ENCODE peak calls at places on chromosomes 7 and 10, in seven cellular contexts. One of them, this sample, is unnamed.

GRCh38 chr7:27251136-27251512 is 8.5 kb downstream of the EVX1 start:
- DNase-seq in breast epithelium: no peak
- DNase-seq in SK-N-SH: no peak
- DNase-seq in H1: no peak
- DNase-seq in HCT116: no peak
- DNase-seq in K562: no peak
- DNase-seq in Panc1: no peak
- DNase-seq in this sample: no peak

GRCh38 chr7:97027427-97028234 is 3.0 kb upstream of the DLX5 start:
- DNase-seq in HCT116: peak
- DNase-seq in SK-N-SH: peak
- DNase-seq in Panc1: peak
- DNase-seq in H1: no peak
- DNase-seq in breast epithelium: peak
- DNase-seq in K562: peak
- DNase-seq in this sample: peak

GRCh38 chr10:86708783-86709778 is 40.8 kb downstream of the LDB3 start:
- DNase-seq in H1: no peak
- DNase-seq in SK-N-SH: no peak
- DNase-seq in K562: no peak
- DNase-seq in Panc1: no peak
- DNase-seq in breast epithelium: no peak
- DNase-seq in HCT116: no peak
- DNase-seq in this sample: no peak

GRCh38 chr7:80918909-80919721 is at the start of gene SEMA3C:
- DNase-seq in breast epithelium: peak
- DNase-seq in SK-N-SH: peak
- DNase-seq in H1: peak
- DNase-seq in K562: peak
- DNase-seq in Panc1: peak
- DNase-seq in HCT116: peak
- DNase-seq in this sample: peak

GRCh38 chr7:108014747-108015682 is 12.1 kb upstream of the LAMB1 start:
- DNase-seq in K562: no peak
- DNase-seq in HCT116: peak
- DNase-seq in breast epithelium: no peak
- DNase-seq in SK-N-SH: no peak
- DNase-seq in Panc1: no peak
- DNase-seq in H1: no peak
- DNase-seq in this sample: no peak

GRCh38 chr7:37705976-37706375 is 22.4 kb downstream of the GPR141 start:
- DNase-seq in Panc1: no peak
- DNase-seq in breast epithelium: no peak
- DNase-seq in H1: no peak
- DNase-seq in HCT116: no peak
- DNase-seq in SK-N-SH: no peak
- DNase-seq in K562: no peak
- DNase-seq in this sample: no peak

GRCh38 chr7:128076216-128076821 is 45.1 kb upstream of the LRRC4 start:
- DNase-seq in HCT116: no peak
- DNase-seq in K562: no peak
- DNase-seq in H1: no peak
- DNase-seq in breast epithelium: no peak
- DNase-seq in Panc1: no peak
- DNase-seq in SK-N-SH: no peak
- DNase-seq in this sample: no peak

GRCh38 chr10:62306663-62307062 is 38.0 kb upstream of the RTKN2 start:
- DNase-seq in H1: no peak
- DNase-seq in Panc1: no peak
- DNase-seq in SK-N-SH: no peak
- DNase-seq in breast epithelium: no peak
- DNase-seq in HCT116: no peak
- DNase-seq in K562: no peak
- DNase-seq in this sample: no peak

GRCh38 chr7:78587443-78588044 is 789.0 kb downstream of the PHTF2 start:
- DNase-seq in K562: no peak
- DNase-seq in H1: no peak
- DNase-seq in Panc1: peak
- DNase-seq in HCT116: peak
- DNase-seq in SK-N-SH: peak
- DNase-seq in breast epithelium: no peak
- DNase-seq in this sample: no peak

GRCh38 chr7:102146989-102147388 is 139.7 kb upstream of the SH2B2 start:
- DNase-seq in Panc1: no peak
- DNase-seq in K562: no peak
- DNase-seq in breast epithelium: no peak
- DNase-seq in SK-N-SH: no peak
- DNase-seq in H1: no peak
- DNase-seq in HCT116: no peak
- DNase-seq in this sample: no peak

GRCh38 chr7:159033956-159034938 is 110.4 kb downstream of the VIPR2 start:
- DNase-seq in breast epithelium: no peak
- DNase-seq in SK-N-SH: no peak
- DNase-seq in Panc1: no peak
- DNase-seq in H1: no peak
- DNase-seq in HCT116: no peak
- DNase-seq in K562: no peak
- DNase-seq in this sample: no peak

GRCh38 chr7:22346383-22347107 is 10.4 kb downstream of the RAPGEF5 start:
- DNase-seq in K562: no peak
- DNase-seq in HCT116: no peak
- DNase-seq in H1: no peak
- DNase-seq in breast epithelium: no peak
- DNase-seq in Panc1: no peak
- DNase-seq in SK-N-SH: no peak
- DNase-seq in this sample: no peak

GRCh38 chr10:124176309-124177179 is 83.1 kb upstream of the CHST15 start:
- DNase-seq in SK-N-SH: no peak
- DNase-seq in HCT116: no peak
- DNase-seq in K562: no peak
- DNase-seq in breast epithelium: no peak
- DNase-seq in Panc1: no peak
- DNase-seq in H1: no peak
- DNase-seq in this sample: no peak

GRCh38 chr7:16417958-16418357 is 3.4 kb downstream of the CRPPA start:
- DNase-seq in HCT116: no peak
- DNase-seq in H1: no peak
- DNase-seq in SK-N-SH: no peak
- DNase-seq in breast epithelium: no peak
- DNase-seq in K562: no peak
- DNase-seq in Panc1: no peak
- DNase-seq in this sample: no peak

GRCh38 chr10:11242443-11243386 is 225.0 kb downstream of the CELF2 start:
- DNase-seq in SK-N-SH: no peak
- DNase-seq in breast epithelium: no peak
- DNase-seq in Panc1: no peak
- DNase-seq in H1: no peak
- DNase-seq in K562: no peak
- DNase-seq in HCT116: no peak
- DNase-seq in this sample: peak

GRCh38 chr7:99099499-99100077 is 44.3 kb downstream of the SMURF1 start:
- DNase-seq in Panc1: no peak
- DNase-seq in SK-N-SH: no peak
- DNase-seq in K562: no peak
- DNase-seq in breast epithelium: no peak
- DNase-seq in HCT116: no peak
- DNase-seq in H1: no peak
- DNase-seq in this sample: no peak

GRCh38 chr10:65571011-65571570 is 1354.7 kb upstream of the LRRTM3 start:
- DNase-seq in SK-N-SH: peak
- DNase-seq in Panc1: no peak
- DNase-seq in H1: no peak
- DNase-seq in breast epithelium: no peak
- DNase-seq in HCT116: peak
- DNase-seq in K562: no peak
- DNase-seq in this sample: no peak
- H3K4me3 ChIP-seq in SK-N-SH: peak
- H3K4me3 ChIP-seq in Panc1: peak
- H3K4me3 ChIP-seq in H1: peak
- H3K4me3 ChIP-seq in breast epithelium: peak
- H3K4me3 ChIP-seq in HCT116: peak
- H3K4me3 ChIP-seq in K562: no peak
- H3K4me3 ChIP-seq in this sample: peak

DNA sequence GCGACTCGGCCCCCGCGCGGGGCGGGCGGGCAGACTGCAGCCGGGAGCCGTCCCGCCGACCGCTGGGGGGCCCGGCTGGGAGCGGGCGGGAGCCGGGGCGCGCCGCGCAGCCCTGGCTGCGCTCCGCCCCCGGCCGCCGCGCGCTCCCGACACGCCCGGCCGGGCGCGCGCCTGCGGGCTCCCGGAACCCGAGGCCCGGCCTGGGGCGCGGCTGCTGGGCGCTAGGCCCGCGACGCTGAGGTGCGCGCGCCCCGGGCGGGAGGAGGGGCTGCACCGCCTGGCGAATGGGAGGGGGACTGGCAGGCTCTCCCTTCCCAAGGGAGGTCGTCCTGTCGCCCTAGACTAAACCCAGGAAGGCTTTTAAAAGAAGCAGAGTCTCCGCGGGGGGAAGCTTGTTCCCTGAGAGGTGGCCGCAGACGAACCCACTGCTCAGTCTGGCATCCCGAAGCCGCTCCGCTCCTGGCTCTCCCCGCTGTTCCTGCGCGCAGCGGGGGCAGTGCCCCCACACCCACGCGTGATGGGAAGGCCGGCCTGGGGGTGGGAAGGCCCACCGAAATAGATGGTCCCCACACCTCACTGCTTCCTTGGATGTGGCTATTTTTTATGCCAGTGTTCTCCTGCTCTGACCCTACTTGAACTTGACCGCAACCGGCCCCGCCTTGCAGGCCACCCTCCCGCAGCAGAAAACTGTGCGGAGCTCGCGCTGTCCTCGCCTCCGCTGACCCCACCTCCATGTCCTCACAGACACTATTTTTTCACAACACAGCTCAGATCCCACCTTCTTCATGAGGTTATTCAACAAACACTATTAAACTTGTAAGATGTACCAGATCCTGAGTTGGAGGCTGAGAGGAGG is at the start of gene VOPP1:
- DNase-seq in Panc1: no peak
- DNase-seq in HCT116: no peak
- DNase-seq in K562: peak
- DNase-seq in breast epithelium: no peak
- DNase-seq in SK-N-SH: peak
- DNase-seq in H1: no peak
- DNase-seq in this sample: peak
- TF ChIP-seq POLR2AphosphoS5 in Panc1: no peak
- TF ChIP-seq POLR2AphosphoS5 in HCT116: no peak
- TF ChIP-seq POLR2AphosphoS5 in K562: no peak
- TF ChIP-seq POLR2AphosphoS5 in breast epithelium: no peak
- TF ChIP-seq POLR2AphosphoS5 in SK-N-SH: peak
- TF ChIP-seq POLR2AphosphoS5 in H1: no peak
- TF ChIP-seq POLR2AphosphoS5 in this sample: no peak

GRCh38 chr10:103568505-103568904 is 75.0 kb downstream of the NEURL1 start:
- DNase-seq in K562: no peak
- DNase-seq in HCT116: no peak
- DNase-seq in Panc1: no peak
- DNase-seq in H1: no peak
- DNase-seq in SK-N-SH: no peak
- DNase-seq in breast epithelium: no peak
- DNase-seq in this sample: no peak

GRCh38 chr10:103566536-103566935 is 73.0 kb downstream of the NEURL1 start:
- DNase-seq in breast epithelium: no peak
- DNase-seq in K562: no peak
- DNase-seq in HCT116: no peak
- DNase-seq in H1: no peak
- DNase-seq in Panc1: no peak
- DNase-seq in SK-N-SH: no peak
- DNase-seq in this sample: no peak

GRCh38 chr10:103563231-103564115 is 70.0 kb downstream of the NEURL1 start:
- DNase-seq in SK-N-SH: no peak
- DNase-seq in H1: no peak
- DNase-seq in HCT116: no peak
- DNase-seq in Panc1: no peak
- DNase-seq in K562: no peak
- DNase-seq in breast epithelium: no peak
- DNase-seq in this sample: no peak

GRCh38 chr10:103564116-103564501 is 70.6 kb downstream of the NEURL1 start:
- DNase-seq in SK-N-SH: peak
- DNase-seq in H1: no peak
- DNase-seq in breast epithelium: no peak
- DNase-seq in K562: no peak
- DNase-seq in HCT116: no peak
- DNase-seq in Panc1: no peak
- DNase-seq in this sample: no peak

DNA sequence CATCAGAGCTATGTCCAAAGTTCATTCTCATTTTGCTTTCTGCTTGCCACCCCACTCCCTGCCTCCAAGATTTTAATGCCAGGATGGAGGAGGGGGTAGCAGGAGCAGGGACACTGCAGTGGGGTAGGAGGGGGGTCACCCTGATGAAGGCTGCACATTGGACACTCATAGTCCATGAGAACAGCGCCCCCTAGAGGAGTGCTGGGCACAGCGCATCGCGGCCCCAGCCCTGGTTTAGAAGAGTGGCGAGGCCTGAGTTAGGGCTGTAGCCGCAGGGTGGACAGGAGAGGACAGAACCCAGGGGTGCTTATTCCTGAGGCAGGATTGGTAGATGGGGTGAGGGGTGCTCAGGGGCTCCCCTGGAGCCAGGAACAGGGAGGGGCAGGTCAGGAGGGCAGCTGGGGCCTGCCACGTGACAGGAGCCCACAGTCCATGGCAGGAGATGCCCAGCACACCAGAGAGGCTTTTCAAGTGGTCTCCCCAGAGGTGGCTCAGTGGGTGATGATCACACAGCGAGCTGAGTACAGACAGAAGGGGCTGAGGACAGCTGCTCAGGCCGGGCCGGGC is 71.4 kb downstream of the NEURL1 start:
- DNase-seq in H1: no peak
- DNase-seq in Panc1: no peak
- DNase-seq in breast epithelium: no peak
- DNase-seq in K562: peak
- DNase-seq in HCT116: peak
- DNase-seq in SK-N-SH: peak
- DNase-seq in this sample: no peak
- TF ChIP-seq CTCF in H1: peak
- TF ChIP-seq CTCF in Panc1: peak
- TF ChIP-seq CTCF in breast epithelium: no peak
- TF ChIP-seq CTCF in K562: peak
- TF ChIP-seq CTCF in HCT116: peak
- TF ChIP-seq CTCF in SK-N-SH: peak
- TF ChIP-seq CTCF in this sample: peak

GRCh38 chr10:24416248-24416647 is 207.3 kb downstream of the KIAA1217 start:
- DNase-seq in K562: no peak
- DNase-seq in H1: no peak
- DNase-seq in breast epithelium: no peak
- DNase-seq in HCT116: no peak
- DNase-seq in Panc1: no peak
- DNase-seq in SK-N-SH: no peak
- DNase-seq in this sample: peak
- H3K4me3 ChIP-seq in K562: no peak
- H3K4me3 ChIP-seq in H1: no peak
- H3K4me3 ChIP-seq in breast epithelium: no peak
- H3K4me3 ChIP-seq in HCT116: no peak
- H3K4me3 ChIP-seq in Panc1: no peak
- H3K4me3 ChIP-seq in SK-N-SH: no peak
- H3K4me3 ChIP-seq in this sample: no peak